ENCODE peak calls at places on chromosomes 16 and 17, in ten cellular contexts. M is HT-29; Q is activated CD8-positive, alpha-beta T cell treated with anti-CD3 and anti-CD28 coated beads, Interleukin-2, amount 10 ng/mL, durations not matched to agents 7 days and 5 days; F is CD4-positive, CD25-positive, alpha-beta regulatory T cell; O is NCI-H1105; V is CD8-positive, alpha-beta memory T cell; J is stimulated activated CD4-positive, alpha-beta T cell treated with anti-CD3 and anti-CD28 coated beads, TNF-alpha, amount 100 ng/mL, for 24 hours; E is NCI-H2171 treated with DMSO at 0.1 percent for 48 hours; L is T-cell; G is T-helper 2 cell. U is an unnamed sample.

GRCh38 chr17:17443173-17443572 is 33.6 kb upstream of the MED9 start:
- DNase-seq in Q (no peak), F (no peak), J (no peak), M (no peak), V (no peak), O (no peak), E (no peak), G (no peak), L (no peak), U (no peak)

GRCh38 chr17:12619444-12620199 is 46.1 kb upstream of the MYOCD start:
- DNase-seq in E (no peak), M (no peak), J (no peak), O (no peak), F (no peak), Q (no peak), V (no peak), G (no peak), L (no peak), U (no peak)

GRCh38 chr17:42675984-42676423 is 790 bp downstream of the PLEKHH3 start:
- DNase-seq in G (no peak), M (peak), O (no peak), J (no peak), Q (no peak), F (no peak), E (no peak), L (no peak), V (no peak), U (no peak)

GRCh38 chr16:58110590-58111330 is 18.4 kb downstream of the CFAP20 start:
- DNase-seq in E (no peak), O (no peak), L (no peak), G (no peak), J (no peak), F (no peak), M (no peak), Q (no peak), V (no peak), U (no peak)

GRCh38 chr16:86756882-86757703 is 178.7 kb downstream of the FOXL1 start:
- DNase-seq in M (no peak), J (no peak), E (no peak), L (no peak), Q (no peak), O (no peak), G (no peak), V (no peak), F (no peak), U (no peak)

GRCh38 chr17:64291268-64291851 is 28.3 kb upstream of the TEX2 start:
- DNase-seq in E (no peak), O (no peak), L (no peak), F (no peak), V (no peak), J (no peak), M (peak), G (no peak), Q (peak), U (peak)

GRCh38 chr17:76561332-76561731 is 21.5 kb downstream of the PRCD start:
- DNase-seq in J (no peak), V (peak), M (no peak), E (no peak), L (no peak), F (no peak), Q (no peak), O (no peak), G (no peak), U (no peak)

GRCh38 chr17:81511800-81512559 is 619 bp downstream of the ACTG1 start:
- DNase-seq in Q (peak), E (no peak), O (no peak), M (peak), L (peak), J (no peak), G (no peak), V (peak), F (peak), U (no peak)

GRCh38 chr16:67907397-67907796 is 14.3 kb downstream of the PSKH1 start:
- DNase-seq in E (no peak), V (no peak), J (no peak), L (no peak), F (no peak), M (no peak), O (no peak), G (no peak), Q (no peak), U (no peak)

GRCh38 chr17:2262146-2262587 is 41.4 kb downstream of the SMG6 start:
- DNase-seq in G (no peak), V (no peak), M (no peak), O (no peak), L (no peak), F (no peak), E (no peak), Q (no peak), J (no peak), U (no peak)

GRCh38 chr17:65287040-65287439 is 149.9 kb downstream of the RGS9 start:
- DNase-seq in L (no peak), J (no peak), E (no peak), M (no peak), Q (no peak), G (no peak), O (no peak), V (no peak), F (no peak), U (no peak)

GRCh38 chr17:238071-238963 is 56.9 kb upstream of the DOC2B start:
- DNase-seq in Q (no peak), F (no peak), O (no peak), L (no peak), J (no peak), E (no peak), G (no peak), M (no peak), V (no peak), U (no peak)

GRCh38 chr17:82837586-82838320 is 2.1 kb downstream of the ZNF750 start:
- DNase-seq in Q (no peak), E (no peak), M (peak), F (no peak), L (no peak), J (no peak), G (no peak), O (no peak), V (no peak), U (no peak)

GRCh38 chr16:56275076-56275475 is 83.8 kb downstream of the GNAO1 start:
- DNase-seq in F (no peak), M (no peak), L (no peak), J (no peak), G (no peak), E (no peak), Q (no peak), O (no peak), V (no peak), U (no peak)

GRCh38 chr17:32349503-32349853 is 479 bp upstream of the ZNF207 start:
- DNase-seq in G (no peak), O (no peak), F (no peak), J (no peak), L (peak), M (no peak), V (no peak), E (no peak), Q (peak), U (no peak)

GRCh38 chr17:78671607-78672404 is 94.6 kb upstream of the DNAH17 start:
- DNase-seq in V (no peak), F (no peak), E (no peak), G (no peak), O (no peak), L (no peak), J (no peak), Q (no peak), M (no peak), U (no peak)